ENCODE peak calls at places on chromosomes 11 and 22, in four cellular contexts. J is right atrium auricular region, V is ovary, G is tibial artery. H is an unnamed sample.

GRCh38 chr11:35066783-35067476 is 72.0 kb upstream of the CD44 start:
- DNase-seq in J (no peak), G (no peak), V (no peak), H (no peak)

GRCh38 chr22:49884503-49885260 is 31.0 kb downstream of the ZBED4 start:
- DNase-seq in J (no peak), G (no peak), V (no peak), H (no peak)

GRCh38 chr11:69000831-69001245 is 12.2 kb downstream of the MRGPRF start:
- DNase-seq in V (peak; percentile 75), G (peak; percentile 91), J (peak; percentile 89), H (peak; percentile 92)

GRCh38 chr11:35748644-35749043 is 86.1 kb downstream of the TRIM44 start:
- DNase-seq in G (no peak), V (no peak), J (no peak), H (no peak)

GRCh38 chr22:40922484-40923303 is 28.5 kb upstream of the RBX1 start:
- DNase-seq in J (no peak), V (no peak), G (no peak), H (no peak)

GRCh38 chr22:37485006-37485713 is 1.0 kb downstream of the MFNG start:
- DNase-seq in J (no peak), V (no peak), G (no peak), H (no peak)

GRCh38 chr11:112162761-112163669 is 879 bp downstream of the IL18 start:
- DNase-seq in J (no peak), V (no peak), G (no peak), H (no peak)

GRCh38 chr11:43989162-43989961 is 46.9 kb downstream of the C11orf96 start:
- DNase-seq in J (no peak), G (peak; percentile 77), V (peak; percentile 67), H (peak; percentile 69)

GRCh38 chr11:32434116-32434386 is 1.3 kb downstream of the WT1 start:
- DNase-seq in V (no peak), J (no peak), G (no peak), H (no peak)

GRCh38 chr11:32433249-32434115 is 1.9 kb downstream of the WT1 start:
- DNase-seq in V (peak; percentile 38), G (no peak), J (no peak), H (no peak)

GRCh38 chr11:32435511-32435946 is at the start of gene WT1:
- DNase-seq in V (peak; percentile 88), J (no peak), G (no peak), H (no peak)

GRCh38 chr11:32435152-32435480 is 223 bp downstream of the WT1 start:
- DNase-seq in V (no peak), G (no peak), J (no peak), H (no peak)

GRCh38 chr11:32434387-32435151 is 770 bp downstream of the WT1 start:
- DNase-seq in V (peak; percentile 68), J (no peak), G (no peak), H (no peak)
- H3K4me3 ChIP-seq in V (peak overlapping the region; percentile 87), J (peak overlapping the region; percentile 61), G (no peak overlapping the region), H (peak overlapping the region; percentile 69)

DNA sequence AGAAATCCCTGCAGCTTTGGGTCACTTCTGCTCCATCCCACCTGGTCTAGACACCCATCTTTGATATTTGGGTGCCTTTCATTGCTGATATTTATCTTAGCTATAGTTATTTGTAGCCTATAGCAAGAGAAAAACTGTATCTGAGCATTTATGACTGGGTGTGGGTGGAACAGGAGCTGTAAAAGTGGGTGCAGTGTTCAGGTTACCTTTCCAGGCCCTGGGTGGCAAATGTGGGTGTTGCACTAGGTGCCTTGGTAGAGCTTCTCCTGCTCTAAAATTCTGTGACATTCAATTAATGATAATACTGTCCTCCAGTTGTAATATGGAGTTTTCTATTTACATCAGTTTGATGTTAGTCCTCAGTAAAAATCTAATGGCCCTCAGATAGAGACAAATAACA is 78.4 kb upstream of the OR4B1 start:
- DNase-seq in G (no peak), J (no peak), V (no peak), H (no peak)
- H3K27ac ChIP-seq in G (no peak overlapping the region), J (no peak overlapping the region), V (no peak overlapping the region), H (no peak overlapping the region)

DNA sequence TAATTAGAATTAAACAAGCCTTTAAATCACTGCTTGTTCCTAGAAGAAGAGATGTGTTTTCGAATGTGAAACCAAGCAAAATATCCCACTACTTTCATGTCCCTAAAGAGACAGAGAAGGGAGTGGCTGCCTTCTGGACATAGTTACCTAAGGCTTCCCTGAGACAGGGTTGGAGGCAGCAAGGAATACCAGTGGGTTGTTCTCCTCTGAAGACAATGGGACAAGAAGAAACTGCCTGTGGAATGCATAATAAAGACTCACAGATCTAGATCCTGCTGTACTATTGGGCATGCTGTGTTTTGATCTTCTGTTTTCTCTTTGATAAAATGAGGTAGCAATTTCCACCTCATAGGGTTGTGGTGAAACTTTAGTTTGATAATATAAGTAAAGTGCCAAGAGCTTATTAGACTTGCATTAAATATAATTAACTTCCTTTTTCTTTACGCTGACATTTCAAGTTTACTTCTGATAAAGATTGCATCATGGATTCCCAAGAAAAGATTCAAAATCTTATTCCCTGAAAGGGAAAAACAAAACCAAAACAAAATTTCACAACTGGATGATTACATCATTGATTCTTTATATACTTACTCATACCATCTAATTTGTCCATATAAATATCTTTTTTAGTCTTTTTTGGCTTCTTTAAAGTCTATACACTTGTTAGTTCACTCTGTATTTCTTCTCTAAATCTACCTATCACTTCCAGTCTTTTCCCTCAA is 621.2 kb downstream of the ETS1 start:
- DNase-seq in V (no peak), J (no peak), G (no peak), H (no peak)
- TF ChIP-seq CTCF in V (no peak), J (no peak), G (no peak), H (no peak)

DNA sequence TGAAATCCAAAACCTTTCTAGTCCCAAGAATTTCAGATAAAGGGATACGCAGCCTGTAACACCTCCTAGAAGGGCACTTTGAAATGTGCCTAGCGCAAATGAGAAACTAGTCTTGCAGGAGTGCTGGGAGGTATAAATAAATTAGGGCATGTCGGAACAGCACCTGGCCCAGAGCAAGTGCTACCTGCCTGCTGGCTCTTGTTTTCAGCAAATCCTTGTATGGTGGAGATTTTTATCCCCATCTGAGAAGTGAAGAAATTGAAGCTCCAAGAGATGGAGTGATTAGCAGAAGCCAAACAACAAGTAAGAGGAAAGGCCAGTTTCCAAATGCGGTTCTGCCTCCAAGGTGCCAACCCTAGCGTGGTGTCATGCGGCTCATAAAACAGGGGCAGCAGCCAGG is 36.7 kb upstream of the TFIP11 start:
- DNase-seq in V (no peak), J (no peak), G (no peak), H (no peak)
- H3K4me3 ChIP-seq in V (no peak overlapping the region), J (no peak overlapping the region), G (no peak overlapping the region), H (no peak overlapping the region)

DNA sequence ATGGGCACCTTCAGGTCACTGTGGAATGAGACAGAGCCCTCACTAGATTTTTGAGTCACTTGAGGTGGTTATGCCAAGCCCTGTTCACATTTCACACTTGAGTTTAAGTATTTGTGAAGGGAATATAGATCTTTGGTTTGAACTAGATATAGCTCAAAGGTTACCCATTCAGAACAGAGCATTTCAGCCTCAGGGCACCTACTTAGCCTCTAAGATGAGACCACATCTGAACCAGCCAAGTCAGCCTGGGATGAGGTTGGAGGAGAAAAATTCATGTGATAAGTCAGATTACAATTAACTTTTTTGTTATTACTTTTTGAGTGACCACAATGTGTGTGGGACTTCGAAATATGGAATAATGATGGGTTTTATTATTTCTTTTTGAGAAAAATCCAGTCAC is 127.8 kb downstream of the TEAD1 start:
- DNase-seq in V (no peak), J (no peak), G (no peak), H (no peak)
- H3K27ac ChIP-seq in V (peak overlapping the region; percentile 53), J (no peak overlapping the region), G (no peak overlapping the region), H (no peak overlapping the region)

DNA sequence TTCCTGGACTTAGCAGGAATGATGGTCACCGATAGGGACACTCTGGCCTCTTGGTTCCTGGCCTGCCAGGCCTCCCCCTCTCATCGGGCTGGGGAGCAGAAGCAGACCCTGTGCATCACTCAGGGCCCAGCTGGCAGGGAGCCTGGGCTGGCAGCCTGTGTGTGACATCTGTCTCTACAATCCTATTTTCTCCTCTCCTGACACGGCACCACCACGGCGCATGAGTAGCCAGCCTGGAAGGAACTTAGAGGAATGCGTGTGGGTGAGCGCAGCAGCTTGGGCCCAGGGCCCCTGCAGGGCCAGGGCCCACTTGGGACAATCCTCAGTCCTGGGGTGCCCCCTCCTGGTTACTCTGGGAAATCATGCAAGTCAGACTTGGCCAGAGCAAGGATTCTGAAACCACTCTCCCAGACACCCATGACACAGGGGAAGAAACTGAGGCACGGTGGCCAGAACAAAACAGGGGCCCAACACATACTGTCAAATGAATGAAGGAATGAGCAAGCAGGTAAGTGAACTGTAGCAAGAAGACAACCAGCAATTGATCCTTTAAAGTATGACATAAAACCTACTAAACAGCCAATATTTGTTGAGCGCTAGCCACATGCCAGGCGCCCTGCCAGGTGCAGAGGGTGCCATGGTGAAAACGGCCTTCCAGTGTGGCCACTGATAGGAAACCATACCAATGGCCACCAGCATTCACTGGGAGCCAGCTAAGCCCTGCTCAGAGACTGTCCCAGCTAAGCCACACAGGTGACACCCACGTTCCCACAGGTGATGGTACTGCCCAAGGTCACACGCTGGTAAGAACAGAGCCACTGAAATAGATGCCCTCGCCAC is 13.3 kb downstream of the RSPH14 start:
- DNase-seq in V (peak; percentile 91), J (peak; percentile 76), G (peak; percentile 75), H (no peak)
- TF ChIP-seq CTCF in V (peak; percentile 53), J (peak; percentile 85), G (peak; percentile 74), H (peak; percentile 53)

H was measured in coronary artery.